ENCODE peak calls at places on chromosomes 12 and 14, in four cellular contexts. A, J, V and I are unnamed samples.
A peak's percentile ranks its signal among the peaks of the same experiment; 100 is the strongest.

GRCh38 chr12:130288201-130288600 is 49.5 kb upstream of the PIWIL1 start:
- DNase-seq in A (no peak), J (no peak), V (no peak), I (no peak)

GRCh38 chr12:7344831-7345230 is 41.0 kb downstream of the ACSM4 start:
- DNase-seq in A (no peak), J (no peak), V (no peak), I (no peak)

GRCh38 chr12:41228066-41228820 is 40.1 kb downstream of the PDZRN4 start:
- DNase-seq in A (no peak), J (no peak), V (no peak), I (no peak)

GRCh38 chr14:36518586-36519430 is 1.2 kb downstream of the NKX2-1 start:
- DNase-seq in A (peak; percentile 85), J (no peak), V (peak; percentile 69), I (peak; percentile 61)

GRCh38 chr14:75335588-75335987 is 57.0 kb downstream of the FOS start:
- DNase-seq in A (no peak), J (no peak), V (no peak), I (no peak)

GRCh38 chr12:104091136-104091535 is 26.8 kb downstream of the HCFC2 start:
- DNase-seq in A (no peak), J (no peak), V (no peak), I (no peak)

GRCh38 chr12:123723011-123723410 is 10.9 kb downstream of the ATP6V0A2 start:
- DNase-seq in A (no peak), J (peak; percentile 71), V (no peak), I (no peak)

GRCh38 chr14:67285876-67286452 is 44.7 kb downstream of the PALS1 start:
- DNase-seq in A (no peak), J (peak; percentile 57), V (no peak), I (no peak)

GRCh38 chr12:110647669-110648068 is 33.7 kb downstream of the TCTN1 start:
- DNase-seq in A (no peak), J (no peak), V (no peak), I (no peak)

GRCh38 chr12:15522574-15523187 is 200.4 kb downstream of the PTPRO start:
- DNase-seq in A (no peak), J (peak; percentile 42), V (no peak), I (no peak)

GRCh38 chr12:52193991-52194390 is 2.2 kb upstream of the KRT80 start:
- DNase-seq in A (no peak), J (peak; percentile 62), V (no peak), I (no peak)

GRCh38 chr12:95774311-95775045 is 16.1 kb downstream of the NTN4 start:
- DNase-seq in A (no peak), J (peak; percentile 24), V (no peak), I (no peak)

GRCh38 chr12:132653567-132654290 is 33.4 kb downstream of the POLE start:
- DNase-seq in A (no peak), J (no peak), V (no peak), I (no peak)

GRCh38 chr12:132173135-132174014 is 29.1 kb downstream of the NOC4L start:
- DNase-seq in A (no peak), J (no peak), V (peak; percentile 50), I (peak; percentile 56)

DNA sequence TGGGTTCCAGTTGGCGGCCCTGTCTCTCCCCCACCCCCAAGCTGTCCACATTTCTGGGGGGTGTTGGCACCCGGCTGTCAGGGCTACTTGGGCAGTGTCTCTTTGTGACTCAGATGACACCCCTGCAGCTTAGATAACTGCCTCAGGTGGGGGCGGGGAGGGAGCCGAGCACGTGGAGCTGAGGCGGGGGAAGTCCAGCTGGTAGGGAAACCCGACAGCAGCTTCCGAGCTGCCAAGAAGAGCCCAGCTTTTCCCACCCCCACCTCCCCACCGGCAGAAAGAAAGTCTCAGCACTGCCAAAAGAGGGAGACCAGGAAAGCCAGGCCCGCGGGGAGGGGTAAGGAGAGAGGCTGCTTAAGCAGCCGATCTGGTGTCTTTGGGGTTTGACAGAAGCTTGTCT is 1.4 kb downstream of the LRTM2 start:
- DNase-seq in A (no peak), J (no peak), V (no peak), I (no peak)
- H3K27ac ChIP-seq in A (no peak overlapping the region), J (no peak overlapping the region), V (no peak overlapping the region), I (no peak overlapping the region)

GRCh38 chr14:88904206-88904647 is 79.8 kb downstream of the TTC8 start:
- DNase-seq in A (no peak), J (no peak), V (no peak), I (no peak)
- H3K4me1 ChIP-seq in A (no peaks in the 10 kb centered on the region), J (no peaks in the 10 kb centered on the region), V (no peaks in the 10 kb centered on the region), I (no peaks in the 10 kb centered on the region)

DNA sequence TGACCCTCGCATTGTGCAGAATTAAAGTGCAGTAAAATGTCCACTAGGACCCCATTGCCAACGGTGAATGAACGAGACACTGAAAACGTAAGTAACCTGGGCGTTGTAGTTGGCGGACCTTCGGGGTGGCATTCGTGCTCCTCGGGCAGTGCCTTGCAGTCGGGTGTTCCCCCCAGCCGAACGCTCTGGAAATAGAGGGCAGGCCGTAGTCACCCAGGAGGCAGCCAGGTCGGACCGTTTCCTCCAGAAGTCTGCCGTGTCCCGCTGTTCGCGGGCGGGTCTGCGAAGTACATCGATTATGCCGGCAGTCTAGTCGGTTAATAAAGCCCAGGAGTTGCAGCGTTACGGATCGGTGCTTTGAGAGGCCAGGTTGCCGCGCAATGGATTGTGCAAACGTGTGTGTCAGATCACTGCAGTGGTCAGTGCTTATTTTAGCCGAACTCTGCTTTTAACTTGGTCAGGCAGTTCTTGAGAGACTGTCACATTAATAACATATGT is 828 bp downstream of the MARK3 start:
- DNase-seq in A (no peak), J (peak; percentile 63), V (no peak), I (peak; percentile 77)
- H3K27ac ChIP-seq in A (peak overlapping the region; percentile 98), J (peak overlapping the region; percentile 20), V (peak overlapping the region; percentile 98), I (peak overlapping the region; percentile 98)

DNA sequence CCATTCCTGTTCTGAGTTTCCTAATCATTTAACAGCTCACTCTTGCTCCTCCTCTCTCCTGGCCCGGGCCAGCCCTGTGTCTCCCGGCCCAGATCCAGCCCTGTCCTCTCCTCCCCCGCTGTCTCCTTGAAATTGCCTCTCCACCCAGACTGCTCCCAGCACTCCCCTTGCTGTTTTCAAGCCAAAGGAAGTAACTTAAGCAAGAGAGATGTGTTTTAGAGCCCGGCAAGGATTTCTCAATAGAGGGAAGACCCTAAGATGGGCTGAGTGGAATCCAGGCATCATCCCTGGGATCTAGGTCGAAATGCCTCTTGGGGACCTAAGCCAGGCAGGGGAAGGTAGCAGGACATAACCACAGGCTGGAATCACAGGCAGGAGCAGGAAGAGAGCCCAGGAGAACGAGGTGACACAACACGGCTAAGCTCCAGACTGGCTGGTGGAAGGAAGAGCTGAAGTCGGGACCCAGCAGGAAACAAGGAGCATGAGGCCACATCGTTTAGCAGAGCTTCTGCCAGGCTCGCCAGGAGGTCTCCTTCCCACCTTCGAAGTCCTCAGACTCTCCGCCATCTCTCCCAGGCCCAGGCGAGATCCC is 2.0 kb upstream of the LRP1-AS start:
- DNase-seq in A (no peak), J (peak; percentile 82), V (no peak), I (peak; percentile 89)
- H3K4me1 ChIP-seq in A (peaks cover 96% of the 10 kb centered on the region), J (peaks cover 65% of the 10 kb centered on the region), V (peaks cover 76% of the 10 kb centered on the region), I (peaks cover 25% of the 10 kb centered on the region)

DNA sequence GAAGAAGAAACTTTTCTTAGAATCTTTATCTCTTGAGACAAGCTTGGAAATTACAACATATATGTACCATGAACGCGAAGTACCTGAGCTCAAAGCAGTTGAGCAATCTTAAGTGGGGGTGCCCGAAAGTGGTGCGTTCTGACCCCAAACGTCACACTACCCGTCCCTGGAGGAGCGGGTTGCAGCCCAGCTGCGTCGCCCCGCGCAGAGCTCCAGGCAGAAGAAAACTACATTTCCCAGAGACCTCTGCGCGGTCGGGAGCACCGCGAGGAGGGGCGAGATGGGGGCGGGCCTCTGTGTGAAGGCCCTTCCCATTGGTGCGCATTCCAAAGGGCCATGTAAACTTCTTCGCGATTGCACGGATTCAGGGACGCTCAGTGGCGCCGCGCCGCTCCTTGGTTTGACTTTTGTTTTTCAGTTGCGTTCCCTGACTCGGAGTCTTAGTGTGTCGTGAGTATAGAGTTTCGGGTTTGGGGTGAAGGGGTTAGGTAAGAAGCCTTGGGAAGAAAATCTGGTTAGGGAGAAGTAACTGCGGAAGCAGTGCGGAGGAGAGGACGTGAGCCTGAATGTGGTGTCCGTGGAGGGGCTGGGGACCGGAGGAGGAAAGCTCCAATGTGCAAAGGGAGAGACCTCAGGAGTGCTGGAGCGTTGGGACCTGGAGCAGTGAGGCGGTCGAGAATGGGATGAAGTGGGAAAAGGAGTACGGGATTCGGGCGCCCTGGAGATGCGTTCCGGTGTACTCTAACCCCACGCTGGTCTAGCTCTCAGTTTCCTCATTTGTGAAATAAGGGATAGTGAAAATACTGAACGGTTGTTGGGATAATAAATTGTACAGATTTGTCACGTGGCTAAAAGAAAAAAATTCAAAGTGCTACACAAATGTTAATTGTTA is at the start of gene CCDC77:
- DNase-seq in A (peak; percentile 98), J (peak; percentile 95), V (peak; percentile 93), I (peak; percentile 95)
- H3K27ac ChIP-seq in A (peak within 1 kb of the TSS; percentile 73), J (peak within 1 kb of the TSS; percentile 28), V (peak within 1 kb of the TSS; percentile 76), I (no peak within 1 kb of the TSS)